ENCODE peak calls at places on chromosomes 13 and 19, in seven cellular contexts. D is uterus, U is heart left ventricle, O is esophagus muscularis mucosa, W is cardiac muscle cell, Y is colonic mucosa, X is right atrium auricular region. A is an unnamed sample.

GRCh38 chr19:35858311-35858710 is 1.6 kb downstream of the KIRREL2 start:
- DNase-seq in W (no peak), X (no peak), O (no peak), Y (no peak), D (no peak), U (no peak), A (no peak)

GRCh38 chr19:18495204-18495911 is 26.5 kb downstream of the ELL start:
- DNase-seq in D (no peak), Y (no peak), W (peak; percentile 55), X (no peak), U (no peak), O (no peak), A (no peak)

GRCh38 chr13:99190147-99190985 is 10.3 kb upstream of the UBAC2 start:
- DNase-seq in W (no peak), O (no peak), Y (peak; percentile 13), U (no peak), D (no peak), X (peak; percentile 43), A (no peak)

GRCh38 chr19:56309511-56310185 is 5.0 kb downstream of the ZSCAN5A start:
- DNase-seq in O (no peak), W (peak; percentile 62), Y (peak; percentile 48), U (peak; percentile 30), D (no peak), X (no peak), A (no peak)

GRCh38 chr13:84896128-84896527 is 903.1 kb downstream of the SLITRK6 start:
- DNase-seq in U (no peak), Y (peak; percentile 37), W (peak; percentile 51), X (no peak), D (no peak), O (no peak), A (no peak)

GRCh38 chr13:113013303-113013702 is 44.3 kb downstream of the MCF2L start:
- DNase-seq in W (no peak), X (no peak), Y (no peak), D (no peak), U (no peak), O (no peak), A (no peak)

GRCh38 chr13:74641586-74641985 is 507.4 kb upstream of the KLF12 start:
- DNase-seq in W (no peak), D (no peak), X (no peak), Y (no peak), O (no peak), U (no peak), A (no peak)

GRCh38 chr13:49226613-49227012 is 6.5 kb downstream of the MLNR start:
- DNase-seq in D (no peak), Y (no peak), U (no peak), W (no peak), X (no peak), O (no peak), A (no peak)

GRCh38 chr13:91904597-91904996 is 506.2 kb downstream of the GPC5 start:
- DNase-seq in Y (no peak), U (no peak), W (no peak), X (no peak), D (no peak), O (no peak), A (no peak)

GRCh38 chr19:30870861-30871260 is 478.4 kb downstream of the TSHZ3 start:
- DNase-seq in W (peak; percentile 78), X (no peak), Y (no peak), O (no peak), U (no peak), D (no peak), A (no peak)

GRCh38 chr19:19710506-19710905 is 22.4 kb downstream of the ZNF14 start:
- DNase-seq in X (no peak), W (no peak), O (no peak), Y (no peak), D (no peak), U (no peak), A (no peak)

GRCh38 chr19:37885392-37885791 is 21.0 kb downstream of the WDR87 start:
- DNase-seq in X (no peak), U (no peak), Y (no peak), D (no peak), W (no peak), O (no peak), A (no peak)

GRCh38 chr13:21060063-21060826 is 1.1 kb downstream of the LATS2 start:
- DNase-seq in X (no peak), Y (peak; percentile 32), O (no peak), D (peak; percentile 64), U (peak; percentile 60), W (peak; percentile 64), A (no peak)

GRCh38 chr13:107421951-107422350 is 793.4 kb downstream of the LIG4 start:
- DNase-seq in Y (no peak), D (no peak), W (no peak), O (no peak), X (no peak), U (no peak), A (no peak)

GRCh38 chr19:34432797-34433196 is 4.6 kb downstream of the UBA2 start:
- DNase-seq in O (no peak), U (peak; percentile 58), X (no peak), Y (no peak), D (peak; percentile 29), W (peak; percentile 5), A (peak; percentile 91)

GRCh38 chr19:8609210-8610040 is 1.1 kb downstream of the ADAMTS10 start:
- DNase-seq in X (peak; percentile 78), Y (peak; percentile 41), W (peak; percentile 68), D (peak; percentile 50), U (peak; percentile 62), O (no peak), A (no peak)

GRCh38 chr19:56955637-56956216 is 115.2 kb upstream of the PEG3 start:
- DNase-seq in U (no peak), Y (no peak), X (no peak), D (no peak), W (no peak), O (no peak), A (no peak)

GRCh38 chr13:31803327-31803726 is 64.0 kb downstream of the RXFP2 start:
- DNase-seq in D (no peak), Y (no peak), W (no peak), X (no peak), O (no peak), U (no peak), A (no peak)

GRCh38 chr19:17784201-17785008 is 10.5 kb upstream of the B3GNT3 start:
- DNase-seq in U (peak; percentile 61), X (peak; percentile 78), W (peak; percentile 83), O (no peak), Y (peak; percentile 80), D (peak; percentile 33), A (no peak)

GRCh38 chr13:24741016-24741662 is 22.8 kb upstream of the RNF17 start:
- DNase-seq in X (no peak), W (no peak), D (no peak), O (no peak), Y (no peak), U (no peak), A (no peak)

GRCh38 chr13:44350775-44351504 is 22.7 kb upstream of the SERP2 start:
- DNase-seq in X (no peak), U (no peak), Y (no peak), W (no peak), D (no peak), O (no peak), A (no peak)

GRCh38 chr19:8512115-8512967 is 1.6 kb downstream of the ZNF414 start:
- DNase-seq in O (no peak), W (no peak), X (no peak), Y (peak; percentile 68), D (no peak), U (no peak), A (no peak)

GRCh38 chr13:28415994-28416411 is 78.9 kb downstream of the FLT1 start:
- DNase-seq in Y (no peak), U (no peak), W (no peak), X (no peak), D (no peak), O (no peak), A (no peak)
- TF ChIP-seq CTCF in Y (no peak), U (no peak), W (no peak), X (no peak), D (no peak), O (no peak), A (no peak)

GRCh38 chr19:5680437-5681368 is at the start of the genes HSD11B1L and MICOS13:
- DNase-seq in Y (peak; percentile 99), X (peak; percentile 99), O (peak; percentile 99), U (peak; percentile 99), D (peak; percentile 98), W (peak; percentile 99), A (peak; percentile 99)
- TF ChIP-seq CTCF in Y (no peak), X (no peak), O (peak; percentile 17), U (no peak), D (peak; percentile 24), W (no peak), A (no peak)

GRCh38 chr13:41833201-41833600 is 127.7 kb downstream of the VWA8 start:
- DNase-seq in W (no peak), O (no peak), Y (no peak), X (no peak), U (no peak), D (no peak), A (no peak)

GRCh38 chr13:41835871-41836270 is 125.0 kb downstream of the VWA8 start:
- DNase-seq in X (no peak), Y (no peak), W (no peak), U (no peak), D (no peak), O (no peak), A (no peak)

GRCh38 chr13:41837668-41838067 is 123.2 kb downstream of the VWA8 start:
- DNase-seq in O (no peak), U (no peak), D (no peak), Y (no peak), X (no peak), W (no peak), A (no peak)

DNA sequence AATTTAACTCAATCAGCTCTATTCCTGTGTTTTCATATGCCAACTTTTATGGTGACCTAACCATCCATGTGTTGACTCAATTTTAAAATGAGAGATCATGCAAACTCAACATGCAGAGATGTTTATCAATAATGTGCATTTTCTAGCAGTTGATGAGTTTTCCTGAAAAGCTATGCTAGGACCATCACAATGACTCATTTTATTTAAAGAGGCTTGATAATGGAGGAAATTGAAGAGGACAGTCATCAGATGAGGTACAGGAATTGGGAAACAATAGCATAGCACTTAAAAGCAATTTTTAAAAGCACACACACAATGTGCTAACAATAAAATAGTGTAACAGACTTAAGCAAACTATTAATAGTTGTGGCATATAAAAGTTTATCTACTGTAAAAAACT is 127.1 kb downstream of the VWA8 start:
- DNase-seq in U (no peak), O (no peak), W (no peak), Y (no peak), D (no peak), X (no peak), A (no peak)
- TF ChIP-seq CTCF in U (no peak), O (no peak), W (no peak), Y (no peak), D (no peak), X (no peak), A (no peak)

GRCh38 chr13:110305544-110305943 is 1.4 kb downstream of the COL4A1 start:
- DNase-seq in D (no peak), Y (no peak), U (no peak), O (no peak), W (no peak), X (no peak), A (no peak)

GRCh38 chr13:110305001-110305400 is 2.0 kb downstream of the COL4A1 start:
- DNase-seq in Y (no peak), U (peak; percentile 5), W (no peak), D (no peak), X (no peak), O (no peak), A (peak; percentile 28)

GRCh38 chr13:110306960-110307696 is at the start of the genes COL4A1 and COL4A2:
- DNase-seq in D (peak; percentile 90), O (no peak), X (peak; percentile 76), Y (peak; percentile 54), W (peak; percentile 81), U (peak; percentile 89), A (peak; percentile 87)

GRCh38 chr13:110306340-110306959 is 507 bp downstream of the COL4A1 start:
- DNase-seq in W (peak; percentile 51), O (no peak), Y (no peak), U (peak; percentile 53), X (peak; percentile 58), D (peak; percentile 46), A (peak; percentile 76)

GRCh38 chr13:110305949-110306339 is 1.0 kb downstream of the COL4A1 start:
- DNase-seq in W (no peak), U (peak; percentile 35), D (no peak), O (no peak), X (peak; percentile 58), Y (no peak), A (peak; percentile 72)
- TF ChIP-seq CTCF in W (no peak), U (no peak), D (no peak), O (no peak), X (no peak), Y (no peak), A (no peak)